ENCODE peak calls at places on chromosomes 11 and 22, in seven cellular contexts. One of them, this sample, is unnamed.

GRCh38 chr22:43110444-43110926 is at the start of gene BIK:
- DNase-seq in left cardiac atrium: peak; percentile 52
- DNase-seq in CD8-positive, alpha-beta memory T cell: peak; percentile 64
- DNase-seq in IMR-90: no peak
- DNase-seq in HL-60: peak; percentile 72
- DNase-seq in germinal center: peak; percentile 82
- DNase-seq in A172: no peak
- DNase-seq in this sample: peak; percentile 58

GRCh38 chr11:57515332-57516060 is at the start of gene SLC43A1:
- DNase-seq in IMR-90: peak; percentile 59
- DNase-seq in HL-60: peak; percentile 70
- DNase-seq in germinal center: peak; percentile 57
- DNase-seq in A172: peak; percentile 34
- DNase-seq in left cardiac atrium: peak; percentile 74
- DNase-seq in CD8-positive, alpha-beta memory T cell: no peak
- DNase-seq in this sample: peak; percentile 72

GRCh38 chr11:12224537-12224893 is 114.1 kb downstream of the MICAL2 start:
- DNase-seq in germinal center: peak; percentile 13
- DNase-seq in A172: peak; percentile 99
- DNase-seq in IMR-90: peak; percentile 94
- DNase-seq in HL-60: peak; percentile 93
- DNase-seq in CD8-positive, alpha-beta memory T cell: peak; percentile 96
- DNase-seq in left cardiac atrium: peak; percentile 86
- DNase-seq in this sample: peak; percentile 97

GRCh38 chr11:2311456-2312201 is 9.8 kb downstream of the TSPAN32 start:
- DNase-seq in IMR-90: no peak
- DNase-seq in CD8-positive, alpha-beta memory T cell: no peak
- DNase-seq in germinal center: no peak
- DNase-seq in HL-60: no peak
- DNase-seq in left cardiac atrium: peak; percentile 18
- DNase-seq in A172: no peak
- DNase-seq in this sample: no peak

GRCh38 chr22:28989035-28989464 is 72.6 kb downstream of the C22orf31 start:
- DNase-seq in germinal center: no peak
- DNase-seq in A172: no peak
- DNase-seq in CD8-positive, alpha-beta memory T cell: no peak
- DNase-seq in IMR-90: no peak
- DNase-seq in left cardiac atrium: no peak
- DNase-seq in HL-60: no peak
- DNase-seq in this sample: no peak

GRCh38 chr11:114819028-114819427 is 140.7 kb downstream of the NXPE2 start:
- DNase-seq in IMR-90: no peak
- DNase-seq in CD8-positive, alpha-beta memory T cell: no peak
- DNase-seq in left cardiac atrium: no peak
- DNase-seq in HL-60: no peak
- DNase-seq in germinal center: no peak
- DNase-seq in A172: no peak
- DNase-seq in this sample: no peak

GRCh38 chr11:17747131-17747955 is 12.8 kb downstream of the KCNC1 start:
- DNase-seq in A172: peak; percentile 32
- DNase-seq in left cardiac atrium: peak; percentile 14
- DNase-seq in HL-60: no peak
- DNase-seq in IMR-90: no peak
- DNase-seq in CD8-positive, alpha-beta memory T cell: peak; percentile 23
- DNase-seq in germinal center: no peak
- DNase-seq in this sample: peak; percentile 55

GRCh38 chr11:74822187-74822586 is 73.5 kb downstream of the RNF169 start:
- DNase-seq in HL-60: no peak
- DNase-seq in IMR-90: peak; percentile 94
- DNase-seq in CD8-positive, alpha-beta memory T cell: no peak
- DNase-seq in germinal center: no peak
- DNase-seq in left cardiac atrium: no peak
- DNase-seq in A172: no peak
- DNase-seq in this sample: peak; percentile 76

GRCh38 chr11:130798801-130799200 is 117.5 kb downstream of the SNX19 start:
- DNase-seq in germinal center: no peak
- DNase-seq in HL-60: no peak
- DNase-seq in left cardiac atrium: no peak
- DNase-seq in A172: no peak
- DNase-seq in IMR-90: no peak
- DNase-seq in CD8-positive, alpha-beta memory T cell: no peak
- DNase-seq in this sample: no peak

GRCh38 chr11:1574256-1575242 is 2.5 kb upstream of the DUSP8 start:
- DNase-seq in left cardiac atrium: peak; percentile 62
- DNase-seq in IMR-90: peak; percentile 23
- DNase-seq in A172: peak; percentile 40
- DNase-seq in HL-60: peak; percentile 30
- DNase-seq in CD8-positive, alpha-beta memory T cell: peak; percentile 78
- DNase-seq in germinal center: peak; percentile 77
- DNase-seq in this sample: peak; percentile 35